ENCODE peak calls at places on chromosomes 6 and 20, in nine cellular contexts. One of them, this sample, is unnamed.

GRCh38 chr6:157669747-157670216 is 153.3 kb upstream of the SNX9 start:
- DNase-seq in activated CD8-positive, alpha-beta T cell treated with anti-CD3 and anti-CD28 coated beads for 36 hours: peak; percentile 13
- DNase-seq in foreskin fibroblast: peak; percentile 77
- DNase-seq in MCF 10A: peak; percentile 76
- DNase-seq in GM18507: no peak
- DNase-seq in AG09309: peak; percentile 66
- DNase-seq in stimulated activated CD8-positive, alpha-beta memory T cell treated with anti-CD3 and anti-CD28 coated beads, Interleukin-12 subunit alpha, Interleukin-12 subunit beta, amount 100 ng/mL, for 4 hours: no peak
- DNase-seq in activated CD4-positive, alpha-beta T cell treated with anti-CD3 and anti-CD28 coated beads for 48 hours: peak; percentile 22
- DNase-seq in astrocyte of the cerebellum: peak; percentile 60
- DNase-seq in this sample: peak; percentile 66

GRCh38 chr6:135170849-135171248 is 10.3 kb upstream of the MYB start:
- DNase-seq in astrocyte of the cerebellum: no peak
- DNase-seq in foreskin fibroblast: no peak
- DNase-seq in MCF 10A: peak; percentile 53
- DNase-seq in stimulated activated CD8-positive, alpha-beta memory T cell treated with anti-CD3 and anti-CD28 coated beads, Interleukin-12 subunit alpha, Interleukin-12 subunit beta, amount 100 ng/mL, for 4 hours: no peak
- DNase-seq in activated CD8-positive, alpha-beta T cell treated with anti-CD3 and anti-CD28 coated beads for 36 hours: peak; percentile 45
- DNase-seq in AG09309: no peak
- DNase-seq in activated CD4-positive, alpha-beta T cell treated with anti-CD3 and anti-CD28 coated beads for 48 hours: peak; percentile 37
- DNase-seq in GM18507: no peak
- DNase-seq in this sample: no peak

GRCh38 chr20:62879275-62880146 is 17.9 kb upstream of the TCFL5 start:
- DNase-seq in MCF 10A: no peak
- DNase-seq in foreskin fibroblast: no peak
- DNase-seq in stimulated activated CD8-positive, alpha-beta memory T cell treated with anti-CD3 and anti-CD28 coated beads, Interleukin-12 subunit alpha, Interleukin-12 subunit beta, amount 100 ng/mL, for 4 hours: no peak
- DNase-seq in astrocyte of the cerebellum: no peak
- DNase-seq in activated CD8-positive, alpha-beta T cell treated with anti-CD3 and anti-CD28 coated beads for 36 hours: no peak
- DNase-seq in AG09309: no peak
- DNase-seq in activated CD4-positive, alpha-beta T cell treated with anti-CD3 and anti-CD28 coated beads for 48 hours: no peak
- DNase-seq in GM18507: no peak
- DNase-seq in this sample: no peak

GRCh38 chr6:43836507-43836906 is 66.5 kb downstream of the VEGFA start:
- DNase-seq in activated CD4-positive, alpha-beta T cell treated with anti-CD3 and anti-CD28 coated beads for 48 hours: no peak
- DNase-seq in AG09309: no peak
- DNase-seq in activated CD8-positive, alpha-beta T cell treated with anti-CD3 and anti-CD28 coated beads for 36 hours: no peak
- DNase-seq in GM18507: no peak
- DNase-seq in astrocyte of the cerebellum: no peak
- DNase-seq in stimulated activated CD8-positive, alpha-beta memory T cell treated with anti-CD3 and anti-CD28 coated beads, Interleukin-12 subunit alpha, Interleukin-12 subunit beta, amount 100 ng/mL, for 4 hours: no peak
- DNase-seq in foreskin fibroblast: peak; percentile 33
- DNase-seq in MCF 10A: no peak
- DNase-seq in this sample: no peak

GRCh38 chr6:56241106-56241812 is 6.1 kb downstream of the COL21A1 start:
- DNase-seq in stimulated activated CD8-positive, alpha-beta memory T cell treated with anti-CD3 and anti-CD28 coated beads, Interleukin-12 subunit alpha, Interleukin-12 subunit beta, amount 100 ng/mL, for 4 hours: no peak
- DNase-seq in foreskin fibroblast: no peak
- DNase-seq in astrocyte of the cerebellum: no peak
- DNase-seq in activated CD4-positive, alpha-beta T cell treated with anti-CD3 and anti-CD28 coated beads for 48 hours: no peak
- DNase-seq in MCF 10A: no peak
- DNase-seq in AG09309: no peak
- DNase-seq in activated CD8-positive, alpha-beta T cell treated with anti-CD3 and anti-CD28 coated beads for 36 hours: no peak
- DNase-seq in GM18507: no peak
- DNase-seq in this sample: no peak

GRCh38 chr6:158536891-158537798 is 22.7 kb upstream of the TMEM181 start:
- DNase-seq in foreskin fibroblast: peak; percentile 19
- DNase-seq in MCF 10A: peak; percentile 50
- DNase-seq in stimulated activated CD8-positive, alpha-beta memory T cell treated with anti-CD3 and anti-CD28 coated beads, Interleukin-12 subunit alpha, Interleukin-12 subunit beta, amount 100 ng/mL, for 4 hours: no peak
- DNase-seq in GM18507: no peak
- DNase-seq in activated CD4-positive, alpha-beta T cell treated with anti-CD3 and anti-CD28 coated beads for 48 hours: peak; percentile 27
- DNase-seq in astrocyte of the cerebellum: no peak
- DNase-seq in AG09309: no peak
- DNase-seq in activated CD8-positive, alpha-beta T cell treated with anti-CD3 and anti-CD28 coated beads for 36 hours: peak; percentile 20
- DNase-seq in this sample: peak; percentile 65

GRCh38 chr20:11777861-11778570 is 139.7 kb upstream of the BTBD3 start:
- DNase-seq in MCF 10A: peak; percentile 9
- DNase-seq in activated CD4-positive, alpha-beta T cell treated with anti-CD3 and anti-CD28 coated beads for 48 hours: no peak
- DNase-seq in astrocyte of the cerebellum: no peak
- DNase-seq in foreskin fibroblast: peak; percentile 52
- DNase-seq in stimulated activated CD8-positive, alpha-beta memory T cell treated with anti-CD3 and anti-CD28 coated beads, Interleukin-12 subunit alpha, Interleukin-12 subunit beta, amount 100 ng/mL, for 4 hours: no peak
- DNase-seq in activated CD8-positive, alpha-beta T cell treated with anti-CD3 and anti-CD28 coated beads for 36 hours: no peak
- DNase-seq in AG09309: no peak
- DNase-seq in GM18507: no peak
- DNase-seq in this sample: no peak

GRCh38 chr6:139988702-139989101 is 614.3 kb upstream of the CITED2 start:
- DNase-seq in astrocyte of the cerebellum: no peak
- DNase-seq in MCF 10A: no peak
- DNase-seq in stimulated activated CD8-positive, alpha-beta memory T cell treated with anti-CD3 and anti-CD28 coated beads, Interleukin-12 subunit alpha, Interleukin-12 subunit beta, amount 100 ng/mL, for 4 hours: no peak
- DNase-seq in foreskin fibroblast: no peak
- DNase-seq in activated CD8-positive, alpha-beta T cell treated with anti-CD3 and anti-CD28 coated beads for 36 hours: no peak
- DNase-seq in AG09309: no peak
- DNase-seq in activated CD4-positive, alpha-beta T cell treated with anti-CD3 and anti-CD28 coated beads for 48 hours: no peak
- DNase-seq in GM18507: no peak
- DNase-seq in this sample: no peak

GRCh38 chr6:150717419-150717818 is 117.7 kb downstream of the PLEKHG1 start:
- DNase-seq in MCF 10A: no peak
- DNase-seq in activated CD8-positive, alpha-beta T cell treated with anti-CD3 and anti-CD28 coated beads for 36 hours: no peak
- DNase-seq in foreskin fibroblast: no peak
- DNase-seq in GM18507: no peak
- DNase-seq in activated CD4-positive, alpha-beta T cell treated with anti-CD3 and anti-CD28 coated beads for 48 hours: no peak
- DNase-seq in astrocyte of the cerebellum: no peak
- DNase-seq in stimulated activated CD8-positive, alpha-beta memory T cell treated with anti-CD3 and anti-CD28 coated beads, Interleukin-12 subunit alpha, Interleukin-12 subunit beta, amount 100 ng/mL, for 4 hours: no peak
- DNase-seq in AG09309: no peak
- DNase-seq in this sample: no peak